ENCODE peak calls at places on chromosome 20, in nine cellular contexts. U, T, B, O, R, P, M, Y and L are unnamed samples.

GRCh38 chr20:50312002-50312681 is 121.5 kb downstream of the CEBPB start:
- DNase-seq in U (no peak), T (no peak), B (no peak), O (no peak), R (no peak), P (no peak), M (no peak), Y (no peak), L (no peak)

GRCh38 chr20:33680681-33681080 is 5.5 kb downstream of the E2F1 start:
- DNase-seq in U (no peak), T (no peak), B (peak), O (no peak), R (no peak), P (no peak), M (no peak), Y (no peak), L (no peak)

GRCh38 chr20:63839620-63840019 is 8.6 kb upstream of the ZBTB46 start:
- DNase-seq in U (no peak), T (no peak), B (no peak), O (no peak), R (no peak), P (no peak), M (no peak), Y (no peak), L (no peak)

GRCh38 chr20:40714109-40714508 is 25.1 kb upstream of the MAFB start:
- DNase-seq in U (no peak), T (no peak), B (no peak), O (no peak), R (no peak), P (no peak), M (no peak), Y (no peak), L (no peak)

GRCh38 chr20:5919634-5920544 is 30.4 kb downstream of the TRMT6 start:
- DNase-seq in U (peak), T (no peak), B (no peak), O (no peak), R (no peak), P (no peak), M (no peak), Y (no peak), L (no peak)

GRCh38 chr20:64109831-64110391 is 2.5 kb upstream of the NPBWR2 start:
- DNase-seq in U (no peak), T (no peak), B (no peak), O (no peak), R (no peak), P (no peak), M (peak), Y (no peak), L (peak)

GRCh38 chr20:33482581-33482980 is 7.3 kb upstream of the CBFA2T2 start:
- DNase-seq in U (no peak), T (no peak), B (no peak), O (no peak), R (no peak), P (no peak), M (no peak), Y (no peak), L (no peak)

GRCh38 chr20:59666586-59666985 is 62.2 kb downstream of the PHACTR3 start:
- DNase-seq in U (no peak), T (no peak), B (no peak), O (no peak), R (no peak), P (no peak), M (no peak), Y (no peak), L (no peak)

GRCh38 chr20:17629025-17629424 is 53.0 kb downstream of the RRBP1 start:
- DNase-seq in U (no peak), T (no peak), B (no peak), O (peak), R (no peak), P (no peak), M (no peak), Y (no peak), L (no peak)

GRCh38 chr20:58868795-58869194 is 16.3 kb downstream of the GNAS start:
- DNase-seq in U (peak), T (no peak), B (no peak), O (no peak), R (no peak), P (no peak), M (peak), Y (no peak), L (no peak)

GRCh38 chr20:4220352-4220751 is 205.0 kb upstream of the RNF24 start:
- DNase-seq in U (no peak), T (no peak), B (no peak), O (no peak), R (no peak), P (no peak), M (no peak), Y (no peak), L (no peak)

GRCh38 chr20:38092260-38092857 is 58.8 kb downstream of the RPRD1B start:
- DNase-seq in U (no peak), T (no peak), B (no peak), O (no peak), R (no peak), P (no peak), M (no peak), Y (no peak), L (no peak)

GRCh38 chr20:5549200-5549599 is 201.0 kb upstream of the SHLD1 start:
- DNase-seq in U (no peak), T (no peak), B (peak), O (no peak), R (no peak), P (no peak), M (no peak), Y (no peak), L (no peak)

GRCh38 chr20:57659789-57660509 is 39.7 kb upstream of the ZBP1 start:
- DNase-seq in U (no peak), T (no peak), B (no peak), O (peak), R (no peak), P (peak), M (no peak), Y (peak), L (peak)

GRCh38 chr20:4160761-4161305 is 145.5 kb upstream of the RNF24 start:
- DNase-seq in U (peak), T (no peak), B (peak), O (no peak), R (peak), P (no peak), M (peak), Y (no peak), L (no peak)

GRCh38 chr20:22312744-22313346 is 271.5 kb downstream of the FOXA2 start:
- DNase-seq in U (peak), T (peak), B (peak), O (no peak), R (peak), P (peak), M (peak), Y (no peak), L (no peak)

GRCh38 chr20:24985802-24986201 is 6.7 kb downstream of the APMAP start:
- DNase-seq in U (no peak), T (no peak), B (no peak), O (no peak), R (no peak), P (no peak), M (no peak), Y (no peak), L (no peak)

GRCh38 chr20:63896136-63896890 is 1.4 kb downstream of the DNAJC5 start:
- DNase-seq in U (peak), T (no peak), B (peak), O (no peak), R (peak), P (peak), M (peak), Y (no peak), L (peak)

GRCh38 chr20:36604952-36605308 is 649 bp upstream of the RAB5IF start:
- DNase-seq in U (peak), T (no peak), B (no peak), O (no peak), R (no peak), P (no peak), M (peak), Y (peak), L (peak)

GRCh38 chr20:63980317-63980805 is 571 bp upstream of the PRPF6 start:
- DNase-seq in U (peak), T (no peak), B (no peak), O (no peak), R (peak), P (no peak), M (no peak), Y (no peak), L (no peak)

GRCh38 chr20:31894980-31895675 is 24.7 kb downstream of the TTLL9 start:
- DNase-seq in U (peak), T (no peak), B (peak), O (no peak), R (peak), P (peak), M (peak), Y (peak), L (no peak)

GRCh38 chr20:57678340-57678739 is 31.5 kb downstream of the PMEPA1 start:
- DNase-seq in U (no peak), T (no peak), B (no peak), O (no peak), R (no peak), P (no peak), M (no peak), Y (no peak), L (no peak)

GRCh38 chr20:58102744-58103516 is 125.5 kb downstream of the ANKRD60 start:
- DNase-seq in U (peak), T (no peak), B (no peak), O (no peak), R (no peak), P (no peak), M (no peak), Y (no peak), L (no peak)

GRCh38 chr20:13220857-13221297 is at the start of gene ISM1:
- DNase-seq in U (peak), T (peak), B (no peak), O (peak), R (peak), P (peak), M (peak), Y (peak), L (no peak)

GRCh38 chr20:5691918-5692618 is 58.1 kb upstream of the SHLD1 start:
- DNase-seq in U (no peak), T (no peak), B (no peak), O (no peak), R (no peak), P (no peak), M (no peak), Y (no peak), L (no peak)

DNA sequence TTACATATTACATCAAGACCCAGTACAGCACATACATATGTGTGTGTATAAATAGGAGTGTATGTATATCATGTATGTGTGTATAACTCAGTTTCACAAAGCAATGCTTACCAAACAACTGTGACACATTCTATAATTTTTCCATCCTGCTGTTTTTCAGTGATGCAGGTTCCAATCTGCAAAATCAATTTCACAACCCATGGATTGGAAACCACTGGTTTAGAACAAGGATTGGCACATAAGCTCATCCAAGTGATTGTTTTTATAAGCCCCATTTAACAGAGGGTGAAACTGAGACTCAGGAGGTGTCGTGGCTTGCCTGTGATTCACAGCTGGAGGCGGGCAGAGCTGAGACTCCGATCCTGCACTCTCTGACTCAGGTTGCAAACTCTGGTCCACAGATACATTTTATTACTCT is 158.2 kb downstream of the ZMYND8 start:
- DNase-seq in U (peak), T (no peak), B (peak), O (no peak), R (no peak), P (no peak), M (no peak), Y (no peak), L (no peak)
- TF ChIP-seq CTCF in U (no peak), T (no peak), B (no peak), O (no peak), R (no peak), P (no peak), M (no peak), Y (no peak), L (no peak)

GRCh38 chr20:62182469-62183425 is at the start of gene MTG2:
- DNase-seq in U (peak), T (peak), B (peak), O (peak), R (peak), P (peak), M (peak), Y (peak), L (peak)
- TF ChIP-seq CTCF in U (no peak), T (no peak), B (no peak), O (no peak), R (no peak), P (no peak), M (no peak), Y (no peak), L (no peak)

GRCh38 chr20:43846516-43846905 is 68.1 kb upstream of the TOX2 start:
- DNase-seq in U (no peak), T (no peak), B (no peak), O (no peak), R (no peak), P (no peak), M (no peak), Y (no peak), L (no peak)

GRCh38 chr20:43843965-43844660 is 70.5 kb upstream of the TOX2 start:
- DNase-seq in U (no peak), T (no peak), B (no peak), O (no peak), R (no peak), P (no peak), M (no peak), Y (no peak), L (no peak)

GRCh38 chr20:43842126-43843020 is 72.3 kb upstream of the TOX2 start:
- DNase-seq in U (no peak), T (no peak), B (no peak), O (no peak), R (no peak), P (no peak), M (no peak), Y (no peak), L (no peak)

GRCh38 chr20:43843096-43843964 is 71.3 kb upstream of the TOX2 start:
- DNase-seq in U (peak), T (no peak), B (peak), O (no peak), R (no peak), P (no peak), M (no peak), Y (no peak), L (no peak)

DNA sequence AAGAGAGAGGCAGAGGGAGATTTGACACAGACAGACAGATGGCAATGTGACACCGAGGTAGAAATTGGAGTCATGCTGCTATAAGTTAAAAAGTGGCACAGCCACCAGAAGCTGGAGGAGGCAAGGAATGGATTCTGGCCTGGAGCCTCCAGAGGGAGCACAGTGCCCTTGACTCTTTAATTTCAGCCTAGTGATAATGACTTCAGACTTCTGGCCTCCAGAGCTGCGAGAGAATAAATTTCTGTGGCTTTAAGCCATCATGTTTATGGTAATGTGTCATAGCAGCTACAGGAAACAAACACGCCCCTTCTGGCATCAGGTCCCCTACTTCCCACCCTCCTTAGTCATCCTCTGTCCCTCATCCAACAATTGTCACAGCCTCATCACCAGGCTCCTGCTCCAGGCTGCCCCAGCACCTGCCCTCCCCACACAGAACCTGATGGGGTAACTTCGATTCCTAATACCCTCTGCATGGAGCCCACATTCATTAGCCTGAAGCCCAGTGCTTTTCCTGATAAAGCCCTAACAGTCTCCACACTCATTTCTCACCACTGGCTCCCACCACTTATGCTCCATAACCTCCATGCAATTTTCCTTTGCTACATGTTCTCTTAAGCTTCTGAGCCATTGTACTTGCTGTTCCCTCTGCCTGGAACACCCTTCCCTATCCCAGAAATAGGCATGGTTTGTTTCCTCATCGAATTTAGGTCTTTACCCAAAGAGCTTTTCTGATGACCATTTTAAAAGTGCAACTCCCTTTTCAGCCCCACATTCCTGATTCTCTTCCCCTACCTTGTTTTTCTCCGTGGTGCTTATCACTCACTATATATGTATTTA is 69.7 kb upstream of the TOX2 start:
- DNase-seq in U (peak), T (no peak), B (peak), O (no peak), R (no peak), P (no peak), M (no peak), Y (peak), L (no peak)
- TF ChIP-seq CTCF in U (peak), T (no peak), B (peak), O (no peak), R (peak), P (no peak), M (peak), Y (no peak), L (no peak)

DNA sequence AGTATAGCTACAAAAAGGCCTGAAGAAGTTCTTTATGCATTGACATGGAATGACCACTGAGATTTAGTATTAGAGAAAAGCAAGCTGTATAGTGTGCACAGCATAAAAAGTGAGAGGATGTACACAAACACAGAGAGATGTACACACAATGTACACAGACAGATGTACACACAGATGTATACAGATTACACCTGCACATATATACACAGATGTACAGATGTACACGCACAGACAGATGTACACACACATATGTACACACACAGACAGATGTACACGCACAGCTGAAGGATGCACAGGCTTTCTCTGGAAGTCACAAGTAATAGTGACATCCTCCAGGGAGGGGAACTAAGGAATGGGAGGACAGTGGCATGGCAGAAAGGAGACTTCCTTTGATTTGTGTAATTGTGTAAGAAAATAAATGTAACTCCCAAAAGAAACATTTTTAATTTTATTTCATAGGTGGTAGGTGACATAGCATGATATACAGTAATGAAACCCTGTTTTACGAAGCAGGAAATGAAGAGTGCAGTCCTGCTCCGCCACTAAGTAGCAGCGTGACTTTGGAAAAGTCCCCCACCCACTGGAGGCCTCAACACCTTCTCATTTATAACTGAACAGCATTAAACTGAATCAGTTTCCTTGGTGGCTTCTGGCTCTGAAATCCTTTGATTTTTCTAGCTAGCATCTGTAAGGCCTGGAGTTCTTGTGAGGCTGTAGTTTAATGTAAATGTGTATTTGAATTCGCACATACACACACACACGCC is 14.1 kb downstream of the NFATC2 start:
- DNase-seq in U (no peak), T (no peak), B (no peak), O (no peak), R (no peak), P (no peak), M (no peak), Y (no peak), L (no peak)
- TF ChIP-seq CTCF in U (no peak), T (no peak), B (no peak), O (no peak), R (no peak), P (no peak), M (no peak), Y (no peak), L (no peak)

GRCh38 chr20:45545754-45546453 is 1.3 kb downstream of the EPPIN start:
- DNase-seq in U (peak), T (no peak), B (peak), O (no peak), R (peak), P (no peak), M (peak), Y (no peak), L (no peak)
- TF ChIP-seq CTCF in U (peak), T (peak), B (peak), O (no peak), R (peak), P (peak), M (peak), Y (peak), L (no peak)

GRCh38 chr20:35478804-35479472 is 23.5 kb downstream of the CEP250 start:
- DNase-seq in U (no peak), T (no peak), B (no peak), O (no peak), R (no peak), P (no peak), M (peak), Y (no peak), L (no peak)
- TF ChIP-seq CTCF in U (no peak), T (no peak), B (no peak), O (no peak), R (no peak), P (peak), M (peak), Y (no peak), L (no peak)

DNA sequence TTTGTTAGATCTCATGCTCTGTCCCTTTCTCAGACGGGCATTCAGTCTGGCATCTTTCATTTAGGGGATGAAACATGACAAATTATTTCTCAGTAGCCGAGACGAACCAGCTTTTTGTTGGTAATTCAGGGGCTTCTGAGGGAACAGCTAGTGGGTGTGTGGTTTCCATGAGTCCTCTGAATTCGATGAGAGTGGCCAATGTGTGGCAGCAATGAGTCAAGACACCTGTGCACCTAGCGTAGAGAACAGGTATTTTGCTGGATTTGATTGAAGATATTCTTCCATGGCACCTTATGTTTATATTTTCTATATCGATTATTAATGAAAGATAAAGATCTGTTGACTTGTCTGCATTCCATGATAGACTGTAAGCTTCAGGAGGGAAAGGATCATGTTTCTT is 696.9 kb downstream of the DHX35 start:
- DNase-seq in U (no peak), T (no peak), B (no peak), O (no peak), R (no peak), P (no peak), M (peak), Y (no peak), L (no peak)
- TF ChIP-seq CTCF in U (no peak), T (no peak), B (no peak), O (no peak), R (no peak), P (no peak), M (peak), Y (no peak), L (no peak)

GRCh38 chr20:2163312-2163711 is 61.7 kb downstream of the STK35 start:
- DNase-seq in U (no peak), T (no peak), B (no peak), O (no peak), R (no peak), P (no peak), M (no peak), Y (no peak), L (no peak)
- TF ChIP-seq CTCF in U (no peak), T (no peak), B (no peak), O (no peak), R (no peak), P (no peak), M (no peak), Y (no peak), L (no peak)

DNA sequence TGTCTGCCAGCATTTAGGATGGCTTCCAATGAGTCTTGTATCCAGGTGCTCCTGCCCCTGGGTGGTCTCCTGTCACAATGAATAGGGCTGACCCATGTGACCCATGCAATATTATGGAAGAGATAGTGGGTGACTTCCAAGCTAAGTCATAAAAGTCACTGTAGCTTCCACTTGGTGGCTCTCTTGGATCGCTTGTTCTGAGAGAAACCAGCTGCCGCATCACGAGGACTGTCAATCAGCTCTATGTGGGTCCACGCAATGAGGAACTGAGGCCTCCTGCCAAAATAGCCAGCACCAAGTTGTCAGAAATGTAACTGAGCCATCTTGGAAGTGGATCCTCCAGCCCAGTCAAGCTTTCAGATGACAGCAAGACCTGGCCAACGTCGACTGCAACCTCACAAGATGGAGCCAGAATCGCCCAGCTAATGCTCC is 14.9 kb upstream of the MATN4 start:
- DNase-seq in U (peak), T (no peak), B (peak), O (no peak), R (peak), P (peak), M (no peak), Y (no peak), L (no peak)
- TF ChIP-seq CTCF in U (peak), T (no peak), B (peak), O (no peak), R (peak), P (peak), M (peak), Y (peak), L (no peak)